ENCODE peak calls at places on chromosomes 2 and 18, in eight cellular contexts. W is posterior cingulate gyrus; D is adipocyte; Q is uterus; E is activated effector memory CD4-positive, alpha-beta T cell treated with anti-CD3 and anti-CD28 coated beads, Interleukin-2, amount 50 U/mL, for 16 hours; Y is PC-3; O is cardiac muscle cell; J is activated CD4-positive, alpha-beta T cell treated with anti-CD3 and anti-CD28 coated beads, Interleukin-2, amount 50 U/mL, for 24 hours. Z is an unnamed sample.
A peak's percentile ranks its signal among the peaks of the same experiment; 100 is the strongest.

GRCh38 chr2:66854304-66854703 is 419.4 kb downstream of the MEIS1 start:
- DNase-seq in O (no peak), J (no peak), D (no peak), Y (no peak), E (no peak), Q (no peak), W (no peak), Z (peak; percentile 11)

GRCh38 chr2:156319811-156320490 is 12.6 kb downstream of the NR4A2 start:
- DNase-seq in E (no peak), D (no peak), Y (no peak), J (no peak), Q (peak; percentile 50), W (peak; percentile 53), O (peak; percentile 55), Z (peak; percentile 41)

GRCh38 chr2:926259-926780 is 24.3 kb upstream of the SNTG2 start:
- DNase-seq in J (no peak), W (no peak), Y (no peak), D (no peak), Q (no peak), E (no peak), O (no peak), Z (no peak)

GRCh38 chr18:65768379-65768778 is 17.6 kb downstream of the CDH7 start:
- DNase-seq in J (no peak), W (no peak), Y (peak; percentile 90), D (no peak), O (no peak), Q (no peak), E (no peak), Z (no peak)

GRCh38 chr2:67234443-67234842 is 162.7 kb upstream of the ETAA1 start:
- DNase-seq in E (no peak), Y (peak; percentile 51), O (peak; percentile 19), Q (no peak), W (no peak), D (peak; percentile 66), J (no peak), Z (peak; percentile 50)

GRCh38 chr18:70334264-70334663 is 45.4 kb downstream of the SOCS6 start:
- DNase-seq in J (no peak), W (no peak), Q (no peak), Y (no peak), O (no peak), E (no peak), D (no peak), Z (no peak)

GRCh38 chr2:149899390-149899789 is 311.8 kb upstream of the MMADHC start:
- DNase-seq in O (no peak), D (no peak), J (no peak), Q (no peak), W (no peak), Y (no peak), E (no peak), Z (no peak)

GRCh38 chr2:24831736-24832421 is 38.7 kb downstream of the CENPO start:
- DNase-seq in Q (no peak), E (peak; percentile 56), Y (no peak), W (peak; percentile 94), O (no peak), D (no peak), J (no peak), Z (no peak)

GRCh38 chr2:79640001-79640400 is 127.2 kb downstream of the CTNNA2 start:
- DNase-seq in Q (no peak), D (no peak), W (no peak), Y (no peak), E (no peak), O (no peak), J (no peak), Z (no peak)

GRCh38 chr2:112880081-112880531 is 30.9 kb upstream of the IL37 start:
- DNase-seq in O (no peak), Q (no peak), E (no peak), W (no peak), J (no peak), Y (peak; percentile 72), D (peak; percentile 12), Z (peak; percentile 64)

GRCh38 chr2:212465456-212465855 is 73.1 kb downstream of the ERBB4 start:
- DNase-seq in Q (no peak), Y (no peak), W (no peak), E (no peak), D (no peak), J (no peak), O (no peak), Z (no peak)

GRCh38 chr18:42025974-42026625 is 71.1 kb downstream of the PIK3C3 start:
- DNase-seq in Q (no peak), D (no peak), W (no peak), E (no peak), Y (no peak), J (no peak), O (no peak), Z (no peak)

GRCh38 chr2:37916512-37917082 is 8.5 kb upstream of the RMDN2 start:
- DNase-seq in W (no peak), J (no peak), Q (peak; percentile 80), E (no peak), Y (peak; percentile 90), D (peak; percentile 86), O (no peak), Z (peak; percentile 77)

GRCh38 chr2:158619496-158619895 is 162.7 kb downstream of the PKP4 start:
- DNase-seq in D (peak; percentile 52), J (no peak), E (no peak), O (no peak), Y (peak; percentile 75), W (no peak), Q (no peak), Z (peak; percentile 11)

GRCh38 chr2:236507393-236508085 is 62.1 kb upstream of the ACKR3 start:
- DNase-seq in E (peak; percentile 79), O (peak; percentile 92), Y (no peak), Q (peak; percentile 32), D (peak; percentile 36), J (peak; percentile 17), W (peak; percentile 90), Z (peak; percentile 45)

GRCh38 chr2:235577404-235578330 is 83.8 kb downstream of the AGAP1 start:
- DNase-seq in W (peak; percentile 86), Y (no peak), Q (no peak), E (no peak), J (no peak), O (no peak), D (peak; percentile 8), Z (no peak)

GRCh38 chr2:241702155-241702404 is 241 bp downstream of the ING5 start:
- DNase-seq in Y (peak; percentile 73), W (no peak), D (no peak), J (peak; percentile 83), Q (peak; percentile 81), E (peak; percentile 96), O (no peak), Z (no peak)

GRCh38 chr2:39141346-39142011 is 20.6 kb upstream of the SOS1 start:
- DNase-seq in Q (no peak), Y (peak; percentile 77), J (no peak), W (no peak), E (no peak), D (no peak), O (peak; percentile 34), Z (no peak)

GRCh38 chr18:55251186-55251995 is 292.1 kb upstream of the CCDC68 start:
- DNase-seq in Y (peak; percentile 82), Q (no peak), O (peak; percentile 15), W (no peak), J (no peak), E (no peak), D (peak; percentile 71), Z (peak; percentile 25)

Z was measured in GM03348.